ENCODE peak calls at places on chromosomes 1 and 21, in four cellular contexts. J is NCI-H446; Z is activated T-cell treated with anti-CD3 and anti-CD28 coated beads, Interleukin-2, amount 50 U/mL, for 72 hours; V is T-helper 1 cell. Y is an unnamed sample.

GRCh38 chr1:109828756-109829505 is 65.2 kb upstream of the EPS8L3 start:
- DNase-seq in J (no peak), Z (no peak), V (no peak), Y (no peak)

GRCh38 chr1:21175670-21176581 is 771 bp downstream of the EIF4G3 start:
- DNase-seq in J (no peak), V (peak), Z (peak), Y (peak)

GRCh38 chr1:38991638-38992449 is 768 bp downstream of the AKIRIN1 start:
- DNase-seq in J (no peak), V (no peak), Z (peak), Y (peak)

GRCh38 chr1:94746635-94747525 is 73.3 kb upstream of the SLC44A3 start:
- DNase-seq in Z (no peak), V (no peak), J (no peak), Y (no peak)

GRCh38 chr1:1183221-1183747 is 9.6 kb downstream of the TTLL10 start:
- DNase-seq in Z (no peak), J (no peak), V (no peak), Y (no peak)

GRCh38 chr21:35873441-35873840 is 186.9 kb downstream of the SETD4 start:
- DNase-seq in J (no peak), V (no peak), Z (no peak), Y (no peak)

GRCh38 chr21:38495242-38495641 is 3.0 kb downstream of the ERG start:
- DNase-seq in V (no peak), Z (no peak), J (no peak), Y (no peak)

GRCh38 chr1:31623365-31623764 is 5.9 kb downstream of the HCRTR1 start:
- DNase-seq in Z (no peak), J (no peak), V (no peak), Y (no peak)

GRCh38 chr1:58779059-58779754 is 4.6 kb downstream of the JUN start:
- DNase-seq in V (no peak), Z (no peak), J (no peak), Y (no peak)

GRCh38 chr1:27365372-27366112 is 1.2 kb downstream of the MAP3K6 start:
- DNase-seq in Z (peak), J (peak), V (peak), Y (peak)

GRCh38 chr21:32346951-32347350 is 45.9 kb downstream of the URB1 start:
- DNase-seq in J (no peak), Z (no peak), V (no peak), Y (no peak)

GRCh38 chr1:209542585-209542984 is 40.9 kb upstream of the CAMK1G start:
- DNase-seq in V (no peak), Z (no peak), J (no peak), Y (no peak)

GRCh38 chr1:216193839-216194443 is 229.3 kb downstream of the USH2A start:
- DNase-seq in J (no peak), Z (no peak), V (no peak), Y (no peak)

GRCh38 chr1:172761581-172762025 is 102.7 kb downstream of the FASLG start:
- DNase-seq in V (no peak), J (no peak), Z (no peak), Y (no peak)

GRCh38 chr1:198907423-198907746 is 268.5 kb downstream of the PTPRC start:
- DNase-seq in Z (no peak), V (no peak), J (no peak), Y (no peak)

GRCh38 chr1:173329747-173330146 is 122.6 kb upstream of the TNFSF4 start:
- DNase-seq in V (no peak), Z (no peak), J (no peak), Y (no peak)

GRCh38 chr1:4394366-4394765 is 260.0 kb upstream of the AJAP1 start:
- DNase-seq in Z (no peak), V (no peak), J (no peak), Y (no peak)

GRCh38 chr21:39217356-39218081 is 34.3 kb upstream of the PSMG1 start:
- DNase-seq in V (no peak), Z (no peak), J (peak), Y (no peak)

GRCh38 chr1:83900530-83900929 is 98.4 kb downstream of the TTLL7 start:
- DNase-seq in V (no peak), Z (no peak), J (no peak), Y (no peak)

GRCh38 chr1:41432481-41433280 is 51.8 kb downstream of the EDN2 start:
- DNase-seq in V (peak), Z (peak), J (peak), Y (peak)

GRCh38 chr1:170592591-170593111 is 60.7 kb downstream of the GORAB start:
- DNase-seq in V (no peak), J (peak), Z (no peak), Y (no peak)

GRCh38 chr21:29182674-29183073 is 52.2 kb downstream of the MAP3K7CL start:
- DNase-seq in V (no peak), Z (no peak), J (no peak), Y (no peak)

GRCh38 chr1:175866776-175867175 is 123.4 kb upstream of the TNR start:
- DNase-seq in J (no peak), V (no peak), Z (no peak), Y (no peak)

GRCh38 chr1:230287674-230288315 is 138.3 kb downstream of the PGBD5 start:
- DNase-seq in Z (no peak), V (no peak), J (no peak), Y (no peak)

GRCh38 chr1:41983451-41983850 is 64.7 kb upstream of the HIVEP3 start:
- DNase-seq in V (no peak), J (no peak), Z (no peak), Y (no peak)

GRCh38 chr1:233020441-233020840 is 70.0 kb downstream of the NTPCR start:
- DNase-seq in J (no peak), Z (no peak), V (no peak), Y (no peak)

GRCh38 chr1:224205438-224205840 is 22.4 kb downstream of the DEGS1 start:
- DNase-seq in Z (peak), V (peak), J (no peak), Y (no peak)

GRCh38 chr1:248807067-248807737 is 18.5 kb downstream of the SH3BP5L start:
- DNase-seq in Z (peak), J (no peak), V (peak), Y (peak)

GRCh38 chr21:42839271-42840231 is 39.8 kb downstream of the WDR4 start:
- DNase-seq in Z (no peak), J (no peak), V (no peak), Y (no peak)

GRCh38 chr1:199545780-199546179 is 481.7 kb upstream of the NR5A2 start:
- DNase-seq in Z (no peak), J (no peak), V (no peak), Y (no peak)

GRCh38 chr21:37430184-37430821 is 63.7 kb downstream of the DYRK1A start:
- DNase-seq in V (no peak), J (no peak), Z (peak), Y (no peak)

GRCh38 chr1:225815526-225816178 is 5.7 kb downstream of the EPHX1 start:
- DNase-seq in V (no peak), J (no peak), Z (no peak), Y (no peak)